ENCODE peak calls at places on chromosomes 11 and 22, in seven cellular contexts. A is osteocyte, K is brain microvascular endothelial cell, W is kidney, Z is body of pancreas, V is uterus, U is heart left ventricle. E is an unnamed sample.

GRCh38 chr22:17945851-17946690 is 78.3 kb downstream of the MICAL3 start:
- DNase-seq in A (no peak), K (no peak), W (no peak), Z (no peak), V (no peak), U (no peak), E (no peak)

GRCh38 chr11:16605440-16605970 is 132.9 kb upstream of the C11orf58 start:
- DNase-seq in A (no peak), K (peak; percentile 12), W (peak; percentile 72), Z (peak; percentile 32), V (no peak), U (peak; percentile 44), E (no peak)

GRCh38 chr11:10669258-10670033 is 24.1 kb downstream of the IRAG1 start:
- DNase-seq in A (no peak), K (peak; percentile 66), W (no peak), Z (no peak), V (peak; percentile 72), U (no peak), E (no peak)

GRCh38 chr11:121967131-121967689 is 148.8 kb downstream of the BLID start:
- DNase-seq in A (no peak), K (no peak), W (no peak), Z (no peak), V (no peak), U (no peak), E (no peak)

GRCh38 chr11:26778000-26778757 is 56.3 kb upstream of the SLC5A12 start:
- DNase-seq in A (no peak), K (no peak), W (no peak), Z (no peak), V (no peak), U (no peak), E (no peak)

GRCh38 chr11:46207270-46207669 is 70.2 kb upstream of the CREB3L1 start:
- DNase-seq in A (no peak), K (no peak), W (no peak), Z (no peak), V (no peak), U (no peak), E (no peak)

GRCh38 chr11:2574553-2575535 is 125.0 kb downstream of the KCNQ1OT1 start:
- DNase-seq in A (no peak), K (no peak), W (peak; percentile 58), Z (peak; percentile 22), V (peak; percentile 11), U (peak; percentile 14), E (no peak)

GRCh38 chr11:2305862-2306823 is 4.3 kb downstream of the TSPAN32 start:
- DNase-seq in A (no peak), K (no peak), W (peak; percentile 92), Z (peak; percentile 28), V (peak; percentile 96), U (peak; percentile 84), E (no peak)

GRCh38 chr11:112085822-112086421 is 634 bp downstream of the TIMM8B start:
- DNase-seq in A (no peak), K (peak; percentile 29), W (no peak), Z (no peak), V (no peak), U (no peak), E (no peak)

GRCh38 chr22:24843048-24843447 is 37.0 kb downstream of the SGSM1 start:
- DNase-seq in A (no peak), K (no peak), W (no peak), Z (no peak), V (no peak), U (no peak), E (no peak)

GRCh38 chr11:34627197-34627596 is 6.3 kb downstream of the EHF start:
- DNase-seq in A (no peak), K (no peak), W (no peak), Z (no peak), V (no peak), U (no peak), E (no peak)

GRCh38 chr22:33639588-33640254 is 280.6 kb downstream of the LARGE1 start:
- DNase-seq in A (no peak), K (no peak), W (no peak), Z (no peak), V (no peak), U (no peak), E (no peak)

GRCh38 chr11:57709802-57710367 is 2.1 kb downstream of the MED19 start:
- DNase-seq in A (no peak), K (no peak), W (no peak), Z (no peak), V (no peak), U (no peak), E (no peak)

GRCh38 chr11:2517386-2518064 is 72.7 kb downstream of the KCNQ1 start:
- DNase-seq in A (peak; percentile 74), K (no peak), W (peak; percentile 57), Z (peak; percentile 10), V (peak; percentile 10), U (no peak), E (peak; percentile 9)

GRCh38 chr22:37254206-37254866 is 10.3 kb upstream of the RAC2 start:
- DNase-seq in A (no peak), K (peak; percentile 73), W (no peak), Z (no peak), V (no peak), U (no peak), E (no peak)

GRCh38 chr11:12914401-12914912 is 94.7 kb upstream of the RASSF10 start:
- DNase-seq in A (no peak), K (no peak), W (peak; percentile 76), Z (peak; percentile 95), V (peak; percentile 33), U (peak; percentile 86), E (no peak)

GRCh38 chr22:27996981-27997380 is 77.9 kb upstream of the PITPNB start:
- DNase-seq in A (no peak), K (no peak), W (no peak), Z (no peak), V (no peak), U (no peak), E (no peak)

GRCh38 chr22:38071421-38072321 is 12.3 kb downstream of the SLC16A8 start:
- DNase-seq in A (no peak), K (no peak), W (peak; percentile 40), Z (no peak), V (no peak), U (no peak), E (no peak)

GRCh38 chr11:78957481-78958245 is 383.0 kb upstream of the NARS2 start:
- DNase-seq in A (no peak), K (no peak), W (no peak), Z (no peak), V (no peak), U (no peak), E (no peak)

GRCh38 chr11:35116245-35116644 is 22.7 kb upstream of the CD44 start:
- DNase-seq in A (no peak), K (no peak), W (no peak), Z (no peak), V (no peak), U (no peak), E (no peak)

GRCh38 chr22:29983296-29983917 is 96.9 kb upstream of the HORMAD2 start:
- DNase-seq in A (no peak), K (no peak), W (no peak), Z (no peak), V (no peak), U (no peak), E (no peak)

GRCh38 chr11:95993438-95994339 is 69.8 kb upstream of the MTMR2 start:
- DNase-seq in A (no peak), K (no peak), W (no peak), Z (no peak), V (no peak), U (no peak), E (no peak)

GRCh38 chr11:13463779-13464290 is 813 bp upstream of the BTBD10 start:
- DNase-seq in A (no peak), K (no peak), W (no peak), Z (no peak), V (no peak), U (no peak), E (no peak)

GRCh38 chr22:25085930-25086901 is 113.4 kb upstream of the CRYBB3 start:
- DNase-seq in A (no peak), K (no peak), W (peak; percentile 86), Z (peak; percentile 30), V (peak; percentile 29), U (peak; percentile 66), E (no peak)

GRCh38 chr11:13836666-13837065 is 125.9 kb upstream of the SPON1 start:
- DNase-seq in A (no peak), K (no peak), W (no peak), Z (no peak), V (no peak), U (no peak), E (no peak)

DNA sequence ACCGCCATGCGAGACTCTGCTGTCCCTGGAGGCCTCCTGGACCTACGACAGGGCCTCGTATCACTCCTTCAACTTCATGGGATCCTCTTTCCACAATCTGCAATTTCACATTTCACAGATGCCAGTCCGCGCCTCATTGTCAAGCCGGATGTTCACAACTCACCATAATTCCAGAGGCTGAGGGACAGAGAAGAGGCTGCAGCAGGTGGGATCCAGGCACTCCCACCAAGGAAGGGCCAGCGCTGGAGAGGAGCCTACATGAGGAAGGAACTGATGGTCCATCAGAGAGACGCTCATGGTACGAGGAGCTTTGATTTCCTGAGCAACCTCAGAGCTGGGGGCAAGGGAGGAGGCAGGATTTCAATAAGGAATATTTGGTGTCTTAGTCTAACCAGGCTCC is 495.0 kb downstream of the BRD1 start:
- DNase-seq in A (peak; percentile 57), K (no peak), W (no peak), Z (no peak), V (no peak), U (no peak), E (no peak)
- TF ChIP-seq CTCF in A (no peak), K (no peak), W (no peak), Z (no peak), V (no peak), U (no peak), E (no peak)

GRCh38 chr11:1043563-1044096 is 7.1 kb upstream of the MUC6 start:
- DNase-seq in A (no peak), K (no peak), W (peak; percentile 92), Z (peak; percentile 61), V (no peak), U (peak; percentile 8), E (no peak)
- TF ChIP-seq CTCF in A (no peak), K (no peak), W (no peak), Z (no peak), V (no peak), U (no peak), E (no peak)

GRCh38 chr11:60589611-60590010 is 74.4 kb downstream of the MS4A13 start:
- DNase-seq in A (no peak), K (no peak), W (no peak), Z (no peak), V (no peak), U (no peak), E (no peak)
- TF ChIP-seq CTCF in A (peak; percentile 34), K (no peak), W (no peak), Z (no peak), V (no peak), U (no peak), E (no peak)

GRCh38 chr11:7547687-7548086 is 33.9 kb downstream of the PPFIBP2 start:
- DNase-seq in A (no peak), K (no peak), W (no peak), Z (no peak), V (no peak), U (no peak), E (no peak)

GRCh38 chr11:7546324-7546791 is 32.6 kb downstream of the PPFIBP2 start:
- DNase-seq in A (no peak), K (no peak), W (no peak), Z (no peak), V (peak; percentile 24), U (no peak), E (no peak)

GRCh38 chr11:7549681-7550080 is 35.9 kb downstream of the PPFIBP2 start:
- DNase-seq in A (no peak), K (no peak), W (no peak), Z (no peak), V (no peak), U (no peak), E (no peak)

GRCh38 chr11:7547091-7547490 is 33.3 kb downstream of the PPFIBP2 start:
- DNase-seq in A (no peak), K (no peak), W (no peak), Z (no peak), V (no peak), U (no peak), E (no peak)

GRCh38 chr11:7548659-7549283 is 35.0 kb downstream of the PPFIBP2 start:
- DNase-seq in A (no peak), K (no peak), W (no peak), Z (peak; percentile 28), V (no peak), U (no peak), E (no peak)
- TF ChIP-seq CTCF in A (peak; percentile 11), K (peak; percentile 37), W (peak; percentile 48), Z (peak; percentile 26), V (no peak), U (no peak), E (no peak)

E was measured in activated B cell treated with CpG ODN at 0.5 μM for 24 hours.